ENCODE peak calls at places on chromosomes 5 and 9, in nine cellular contexts. F is left ventricle myocardium inferior, X is right lobe of liver, N is SK-N-SH, W is SJSA1, K is RWPE2, C is A549, R is lower lobe of right lung, Z is aorta. B is an unnamed sample.

GRCh38 chr5:149730620-149731331 is 666 bp downstream of the PPARGC1B start:
- DNase-seq in X (peak; percentile 71), Z (peak; percentile 78), R (peak; percentile 75), N (peak; percentile 71), K (no peak), C (peak; percentile 36), F (peak; percentile 65), W (peak; percentile 37), B (peak; percentile 72)

GRCh38 chr9:69143291-69143690 is 30.8 kb upstream of the TJP2 start:
- DNase-seq in C (no peak), W (no peak), R (no peak), X (no peak), Z (no peak), K (no peak), N (no peak), F (no peak), B (no peak)

GRCh38 chr5:83475540-83476469 is 4.3 kb downstream of the VCAN start:
- DNase-seq in W (peak; percentile 87), R (no peak), Z (no peak), C (peak; percentile 48), N (no peak), X (no peak), F (no peak), K (no peak), B (no peak)

GRCh38 chr5:19241690-19242089 is 746.3 kb downstream of the CDH18 start:
- DNase-seq in W (no peak), F (no peak), X (no peak), R (no peak), N (no peak), K (no peak), Z (no peak), C (no peak), B (no peak)

GRCh38 chr9:94785211-94786169 is 59.0 kb downstream of the AOPEP start:
- DNase-seq in C (no peak), F (no peak), R (no peak), N (no peak), K (no peak), W (no peak), X (no peak), Z (no peak), B (no peak)

GRCh38 chr9:130766031-130766903 is 68.8 kb upstream of the ABL1 start:
- DNase-seq in X (no peak), N (no peak), F (no peak), C (no peak), W (no peak), K (no peak), Z (peak; percentile 54), R (no peak), B (no peak)

GRCh38 chr9:5872496-5872895 is 18.2 kb upstream of the MLANA start:
- DNase-seq in Z (no peak), R (no peak), K (no peak), N (no peak), C (no peak), X (no peak), W (no peak), F (no peak), B (no peak)

GRCh38 chr5:151284392-151284967 is 19.1 kb downstream of the SLC36A3 start:
- DNase-seq in K (no peak), F (no peak), W (no peak), X (no peak), N (no peak), C (peak; percentile 33), R (no peak), Z (no peak), B (no peak)

GRCh38 chr9:33884856-33885701 is 68.1 kb downstream of the UBE2R2 start:
- DNase-seq in Z (no peak), W (peak; percentile 35), X (no peak), N (peak; percentile 12), F (no peak), K (no peak), C (no peak), R (no peak), B (peak; percentile 43)

GRCh38 chr5:127072861-127073846 is at the start of gene C5orf63:
- DNase-seq in R (peak; percentile 78), N (peak; percentile 86), C (peak; percentile 58), Z (peak; percentile 60), W (peak; percentile 26), K (peak; percentile 73), F (peak; percentile 65), X (peak; percentile 71), B (peak; percentile 69)

GRCh38 chr5:169803077-169803981 is 166.3 kb downstream of the DOCK2 start:
- DNase-seq in C (peak; percentile 55), R (no peak), Z (no peak), X (no peak), K (no peak), F (peak; percentile 65), N (peak; percentile 59), W (no peak), B (no peak)

DNA sequence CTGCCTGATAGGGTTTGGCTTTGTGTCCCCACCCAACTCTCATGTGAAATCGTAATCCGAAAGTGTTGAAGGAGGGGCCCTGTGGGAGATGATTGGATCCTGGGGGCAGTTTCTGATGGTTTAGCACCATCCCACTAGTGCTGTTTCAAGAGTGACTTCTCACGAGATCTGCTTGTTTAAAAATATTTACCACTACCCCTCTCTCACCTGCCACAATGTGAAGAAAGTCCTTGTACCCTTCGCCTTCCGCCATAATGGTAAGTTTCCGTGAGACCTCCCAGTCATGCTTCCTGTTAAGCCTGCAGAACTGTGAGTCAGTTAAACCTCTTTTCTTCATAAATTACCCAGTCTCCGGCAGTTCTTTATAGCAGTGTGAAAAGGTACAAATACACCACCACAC is 2.7 kb upstream of the RFX3 start:
- DNase-seq in C (no peak), F (no peak), K (no peak), Z (no peak), W (no peak), R (no peak), N (no peak), X (no peak), B (no peak)
- H3K4me3 ChIP-seq in C (no peak overlapping the region), F (peak overlapping the region; percentile 17), K (no peak overlapping the region), Z (no peak overlapping the region), W (no peak overlapping the region), R (peak overlapping the region; percentile 76), N (no peak overlapping the region), X (no peak overlapping the region), B (no peak overlapping the region)

DNA sequence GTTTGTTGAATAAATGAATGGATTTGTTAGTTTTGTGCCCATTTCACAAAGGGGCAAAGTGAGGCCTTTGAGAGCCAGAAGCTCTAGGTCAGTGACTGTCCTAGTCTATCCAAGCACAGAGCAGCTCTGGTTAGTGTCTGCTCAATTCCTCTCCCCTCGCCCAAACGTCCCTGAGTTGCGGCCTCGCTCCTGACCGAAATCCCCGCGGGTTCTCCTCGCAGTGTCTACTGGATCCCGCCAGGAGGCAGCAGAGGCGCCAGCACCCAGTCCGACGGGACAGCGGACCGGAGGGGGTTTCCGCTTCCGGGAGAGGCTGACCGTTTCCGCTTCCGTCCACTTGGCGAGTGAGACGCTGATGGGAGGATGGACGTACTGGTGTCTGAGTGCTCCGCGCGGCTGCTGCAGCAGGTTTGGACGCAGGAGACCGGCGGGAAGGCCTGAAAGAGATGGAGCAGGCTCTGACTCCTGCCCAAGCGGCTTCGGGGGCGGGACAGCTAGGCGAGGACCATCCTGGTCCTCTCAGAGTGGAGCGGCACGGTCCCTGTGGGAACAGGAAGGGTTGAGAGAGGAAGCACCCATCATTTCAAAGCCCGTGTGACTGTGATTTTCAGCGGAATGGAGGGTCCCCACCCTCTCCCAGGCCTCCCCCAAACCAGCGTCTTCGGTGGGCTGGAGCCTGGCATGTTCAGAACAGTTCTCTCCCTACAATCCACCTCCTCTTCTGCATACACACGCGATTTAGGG is at the start of gene RARS1:
- DNase-seq in F (peak; percentile 94), C (peak; percentile 94), K (peak; percentile 97), R (peak; percentile 94), X (peak; percentile 96), Z (peak; percentile 96), N (peak; percentile 95), W (peak; percentile 96), B (peak; percentile 95)
- H3K27ac ChIP-seq in F (peak within 1 kb of the TSS; percentile 83), C (peak within 1 kb of the TSS; percentile 89), K (peak within 1 kb of the TSS; percentile 39), R (peak within 1 kb of the TSS; percentile 77), X (peak within 1 kb of the TSS; percentile 35), Z (no peak within 1 kb of the TSS), N (peak within 1 kb of the TSS; percentile 90), W (peak within 1 kb of the TSS; percentile 35), B (peak within 1 kb of the TSS; percentile 54)

DNA sequence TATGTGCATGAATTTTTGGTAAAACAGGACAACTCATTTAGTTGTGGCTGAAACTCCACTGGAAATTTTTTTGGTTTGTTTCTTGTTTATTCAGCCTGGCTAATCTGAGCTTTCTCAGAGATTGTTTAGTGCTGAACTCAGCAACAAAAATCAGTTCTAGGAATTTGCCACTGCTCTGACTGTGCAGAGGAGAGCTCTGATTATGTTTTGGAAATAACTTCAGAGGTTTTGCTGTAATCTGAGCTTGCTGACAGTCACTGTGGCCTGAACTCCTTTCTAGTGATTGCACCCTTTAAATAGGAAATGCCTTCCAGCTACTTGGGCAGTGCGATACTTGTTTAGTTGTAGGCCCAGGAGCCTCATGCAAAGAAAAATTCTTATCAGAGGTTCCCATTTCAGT is 60.2 kb downstream of the OSTF1 start:
- DNase-seq in X (no peak), R (no peak), Z (no peak), F (no peak), K (no peak), W (peak; percentile 73), N (no peak), C (no peak), B (no peak)
- H3K4me3 ChIP-seq in X (no peak overlapping the region), R (no peak overlapping the region), Z (no peak overlapping the region), F (no peak overlapping the region), K (no peak overlapping the region), W (no peak overlapping the region), N (peak overlapping the region; percentile 14), C (no peak overlapping the region), B (no peak overlapping the region)

DNA sequence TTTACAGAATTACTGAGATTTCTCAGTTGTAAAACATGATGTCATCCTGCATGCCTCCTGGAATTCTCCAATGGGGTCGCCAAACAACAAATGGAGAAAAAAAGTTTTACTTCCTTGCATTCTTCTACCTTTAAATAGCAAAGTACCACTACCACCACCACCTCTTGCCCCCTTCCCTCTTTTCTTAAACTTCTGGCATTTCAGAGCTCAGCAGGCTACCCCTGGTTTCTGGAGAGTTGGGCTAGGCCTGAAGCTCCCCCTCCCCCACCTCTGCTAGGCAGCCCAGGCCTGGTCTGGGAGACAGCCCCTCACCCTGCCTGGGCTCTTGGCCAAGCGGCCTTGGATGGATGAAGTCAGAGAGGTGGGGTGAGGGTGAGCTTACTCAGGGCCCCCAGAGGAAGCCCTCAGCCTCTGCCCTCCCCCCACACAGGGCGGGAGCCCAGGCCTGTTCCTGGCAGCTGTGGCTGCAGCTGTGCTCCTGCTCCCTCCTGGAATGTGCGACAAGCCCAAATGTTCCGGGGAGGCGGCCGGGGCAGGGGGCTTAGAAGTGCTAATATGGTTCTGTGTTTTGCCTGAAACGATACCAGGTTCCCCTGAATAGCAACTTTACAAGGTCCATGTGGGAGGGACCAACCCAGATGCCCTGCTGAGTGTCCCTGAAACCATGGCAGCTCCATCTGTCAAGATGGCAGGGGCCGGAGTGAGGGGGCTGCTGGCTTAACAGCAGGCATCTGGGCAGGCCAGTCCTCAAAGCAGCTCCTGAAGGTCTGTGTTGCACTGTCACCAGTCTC is 5.9 kb upstream of the CCIN start:
- DNase-seq in C (peak; percentile 74), X (no peak), R (no peak), W (peak; percentile 49), F (peak; percentile 72), N (peak; percentile 89), K (no peak), Z (peak; percentile 86), B (peak; percentile 58)
- H3K27ac ChIP-seq in C (peak overlapping the region; percentile 65), X (no peak overlapping the region), R (peak overlapping the region; percentile 69), W (peak overlapping the region; percentile 48), F (peak overlapping the region; percentile 83), N (peak overlapping the region; percentile 81), K (peak overlapping the region; percentile 48), Z (peak overlapping the region; percentile 54), B (peak overlapping the region; percentile 70)

DNA sequence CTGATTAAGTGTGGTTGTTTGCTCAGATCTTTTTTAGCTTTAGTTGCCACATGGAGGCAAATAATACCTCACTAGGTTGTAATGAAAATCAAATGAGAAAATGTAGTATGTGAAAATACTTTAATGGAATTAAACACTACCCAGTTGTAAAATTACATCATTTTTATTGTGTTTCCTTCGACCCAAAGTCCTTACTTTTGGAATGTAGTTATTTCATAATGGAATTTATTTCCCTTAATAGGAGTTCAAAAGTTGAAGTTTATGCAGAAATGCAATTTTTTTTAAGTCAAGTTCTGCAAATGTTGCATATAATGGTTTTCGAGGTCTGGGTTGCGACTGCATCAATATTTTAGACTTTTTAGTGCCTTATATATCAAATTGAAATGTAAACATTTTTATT is 31.0 kb downstream of the TNPO1 start:
- DNase-seq in W (no peak), C (no peak), R (no peak), F (no peak), Z (no peak), N (no peak), X (no peak), K (no peak), B (no peak)
- H3K4me3 ChIP-seq in W (peak overlapping the region; percentile 75), C (peak overlapping the region; percentile 82), R (peak overlapping the region; percentile 76), F (peak overlapping the region; percentile 87), Z (no peak overlapping the region), N (peak overlapping the region; percentile 80), X (peak overlapping the region; percentile 85), K (peak overlapping the region; percentile 82), B (no peak overlapping the region)